ENCODE peak calls at places on chromosome 1, in six cellular contexts. D is K562, K is stomach, S is A549, F is sigmoid colon, I is ovary. B is an unnamed sample.

GRCh38 chr1:147717051-147717705 is 43.2 kb downstream of the GJA5 start:
- DNase-seq in K (peak), S (no peak), I (no peak), F (no peak), D (no peak), B (no peak)

GRCh38 chr1:97123717-97124446 is 402.3 kb downstream of the PTBP2 start:
- DNase-seq in D (no peak), S (no peak), I (no peak), F (no peak), K (no peak), B (no peak)

GRCh38 chr1:246497331-246497915 is 9.7 kb downstream of the SMYD3 start:
- DNase-seq in S (peak), I (no peak), F (no peak), D (peak), K (no peak), B (no peak)

GRCh38 chr1:98661544-98662353 is at the start of gene SNX7:
- DNase-seq in F (peak), S (peak), I (peak), D (no peak), K (peak), B (peak)

GRCh38 chr1:12617901-12618660 is at the start of gene DHRS3:
- DNase-seq in S (peak), F (peak), D (peak), K (peak), I (peak), B (no peak)

GRCh38 chr1:211920602-211921226 is 90.2 kb upstream of the LPGAT1 start:
- DNase-seq in D (no peak), F (no peak), I (no peak), S (no peak), K (no peak), B (no peak)

GRCh38 chr1:92399076-92399475 is 87.6 kb downstream of the GFI1 start:
- DNase-seq in D (no peak), K (no peak), S (no peak), I (no peak), F (no peak), B (no peak)

GRCh38 chr1:30719406-30720270 is 3.7 kb downstream of the MATN1 start:
- DNase-seq in D (no peak), I (peak), S (no peak), K (no peak), F (no peak), B (no peak)

GRCh38 chr1:204121840-204122555 is 29.8 kb downstream of the ETNK2 start:
- DNase-seq in K (no peak), S (no peak), F (no peak), D (no peak), I (no peak), B (no peak)

GRCh38 chr1:24920155-24920925 is 9.7 kb downstream of the RUNX3 start:
- DNase-seq in I (no peak), D (no peak), F (peak), K (no peak), S (no peak), B (no peak)
- H3K27ac ChIP-seq in I (no peak), D (no peak), F (no peak), K (no peak), S (no peak), B (no peak)

GRCh38 chr1:154742586-154742985 is 127.5 kb downstream of the KCNN3 start:
- DNase-seq in I (no peak), F (no peak), K (no peak), S (no peak), D (no peak), B (no peak)

GRCh38 chr1:154745286-154745731 is 124.8 kb downstream of the KCNN3 start:
- DNase-seq in F (peak), S (no peak), I (no peak), K (no peak), D (no peak), B (no peak)

GRCh38 chr1:154741747-154742495 is 128.2 kb downstream of the KCNN3 start:
- DNase-seq in S (no peak), D (peak), I (no peak), K (no peak), F (no peak), B (no peak)

GRCh38 chr1:154744352-154744751 is 125.7 kb downstream of the KCNN3 start:
- DNase-seq in F (no peak), I (no peak), D (no peak), K (no peak), S (no peak), B (no peak)

GRCh38 chr1:154743536-154744036 is 126.5 kb downstream of the KCNN3 start:
- DNase-seq in K (no peak), F (no peak), S (no peak), D (no peak), I (no peak), B (no peak)
- TF ChIP-seq EP300 in K (no peak), F (no peak), S (no peak), D (no peak), I (no peak), B (no peak)

GRCh38 chr1:164949758-164950452 is 390.9 kb downstream of the PBX1 start:
- DNase-seq in K (no peak), S (no peak), F (peak), I (no peak), D (no peak), B (no peak)
- H3K27ac ChIP-seq in K (no peak), S (no peak), F (peak), I (peak), D (no peak), B (peak)

DNA sequence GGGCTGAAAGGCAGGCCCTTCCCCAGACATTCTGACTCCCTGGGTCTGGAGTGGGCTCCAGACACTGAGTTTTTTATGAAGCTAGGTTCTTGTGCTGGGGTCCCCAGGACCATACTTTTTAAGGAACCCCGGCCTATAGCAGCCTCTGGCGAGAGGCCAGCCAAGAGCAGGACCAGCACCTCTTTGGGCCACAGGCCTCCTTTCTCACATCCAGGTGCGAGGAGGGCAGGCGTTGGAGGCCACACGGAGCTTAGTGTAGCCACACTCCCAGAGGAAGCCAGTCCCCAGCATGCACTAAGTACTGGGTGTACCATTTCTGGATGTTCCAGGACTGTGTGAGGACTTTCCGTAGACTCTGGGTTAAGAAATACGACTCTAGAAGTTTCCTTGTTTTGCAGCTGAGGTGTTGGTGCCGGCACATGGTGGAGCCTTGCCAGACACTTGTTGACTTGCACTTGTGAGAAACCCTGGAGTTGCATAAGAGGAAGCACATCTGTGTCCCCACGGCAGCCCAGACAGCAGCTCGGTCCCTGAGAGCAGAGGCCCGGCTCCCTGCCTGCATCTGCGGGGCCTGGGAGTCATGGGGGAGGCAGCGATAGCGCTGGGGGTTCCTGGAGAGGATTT is 122.2 kb upstream of the VAMP3 start:
- DNase-seq in K (peak), S (no peak), D (no peak), I (no peak), F (peak), B (peak)
- TF ChIP-seq EP300 in K (no peak), S (no peak), D (no peak), I (no peak), F (no peak), B (no peak)